ENCODE peak calls at places on chromosomes 3 and 15, in nine cellular contexts. C is A549, N is ovary, X is adrenal gland, A is esophagus squamous epithelium, S is lower leg skin, P is Peyer's patch, M is spleen, U is body of pancreas. E is an unnamed sample.

GRCh38 chr3:112776000-112776399 is 70.7 kb downstream of the CD200R1L start:
- DNase-seq in C (peak; percentile 25), N (no peak), X (no peak), A (no peak), S (no peak), P (no peak), M (no peak), U (no peak), E (no peak)

GRCh38 chr3:112128843-112129727 is 4.0 kb downstream of the GCSAM start:
- DNase-seq in C (peak; percentile 3), N (no peak), X (no peak), A (no peak), S (no peak), P (no peak), M (peak; percentile 83), U (no peak), E (no peak)

GRCh38 chr15:52427804-52428203 is 100.9 kb downstream of the MYO5A start:
- DNase-seq in C (no peak), N (peak; percentile 44), X (peak; percentile 75), A (no peak), S (no peak), P (no peak), M (no peak), U (no peak), E (no peak)

GRCh38 chr3:12195231-12195630 is 36.5 kb upstream of the TIMP4 start:
- DNase-seq in C (no peak), N (no peak), X (no peak), A (no peak), S (no peak), P (no peak), M (no peak), U (no peak), E (peak; percentile 74)

GRCh38 chr15:59298255-59298856 is 74.3 kb downstream of the MYO1E start:
- DNase-seq in C (no peak), N (no peak), X (no peak), A (no peak), S (no peak), P (no peak), M (no peak), U (no peak), E (no peak)

GRCh38 chr3:57942366-57942765 is 65.9 kb upstream of the FLNB start:
- DNase-seq in C (no peak), N (no peak), X (no peak), A (no peak), S (no peak), P (no peak), M (no peak), U (no peak), E (no peak)

GRCh38 chr3:174937488-174937887 is 78.4 kb downstream of the NAALADL2 start:
- DNase-seq in C (no peak), N (no peak), X (no peak), A (no peak), S (no peak), P (no peak), M (no peak), U (no peak), E (no peak)

GRCh38 chr15:54197995-54198394 is 219.8 kb downstream of the UNC13C start:
- DNase-seq in C (no peak), N (no peak), X (no peak), A (no peak), S (no peak), P (no peak), M (no peak), U (no peak), E (no peak)

GRCh38 chr3:81723732-81724313 is 37.6 kb downstream of the GBE1 start:
- DNase-seq in C (peak; percentile 56), N (no peak), X (no peak), A (no peak), S (no peak), P (no peak), M (no peak), U (peak; percentile 21), E (no peak)

GRCh38 chr3:141426404-141427034 is 58.2 kb downstream of the ZBTB38 start:
- DNase-seq in C (peak; percentile 75), N (peak; percentile 90), X (peak; percentile 90), A (no peak), S (peak; percentile 84), P (peak; percentile 65), M (no peak), U (peak; percentile 89), E (no peak)

GRCh38 chr15:33278816-33279612 is 31.8 kb upstream of the RYR3 start:
- DNase-seq in C (peak; percentile 88), N (no peak), X (peak; percentile 58), A (no peak), S (no peak), P (no peak), M (no peak), U (no peak), E (peak; percentile 81)

GRCh38 chr15:81133782-81134461 is at the start of gene CFAP161:
- DNase-seq in C (peak; percentile 40), N (peak; percentile 86), X (peak; percentile 74), A (no peak), S (peak; percentile 47), P (peak; percentile 64), M (no peak), U (peak; percentile 71), E (peak; percentile 93)

GRCh38 chr15:67100808-67101581 is 35.6 kb downstream of the SMAD3 start:
- DNase-seq in C (no peak), N (no peak), X (no peak), A (no peak), S (no peak), P (no peak), M (peak; percentile 62), U (no peak), E (no peak)
- TF ChIP-seq POLR2A in C (no peak), N (no peak), X (no peak), A (no peak), S (no peak), P (no peak), M (no peak), U (no peak), E (no peak)

DNA sequence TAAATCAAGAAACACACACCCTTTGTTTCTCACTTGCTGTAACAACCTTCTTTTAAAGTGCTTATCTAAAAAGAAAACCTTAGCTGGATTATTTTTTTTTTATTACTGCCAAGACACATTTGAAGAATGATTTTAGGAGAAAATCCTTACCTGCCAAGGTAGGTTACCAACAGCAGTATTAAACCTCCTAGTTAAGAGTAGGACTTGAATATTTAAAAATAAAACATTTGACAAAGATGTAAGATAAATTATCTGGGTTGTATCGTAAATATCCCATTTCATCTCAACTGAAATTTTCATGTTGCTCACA is 192.1 kb downstream of the PDZRN3 start:
- DNase-seq in C (no peak), N (no peak), X (no peak), A (no peak), S (no peak), P (no peak), M (no peak), U (no peak), E (no peak)
- TF ChIP-seq CTCF in C (no peak), N (no peak), X (no peak), A (no peak), S (no peak), P (no peak), M (no peak), U (no peak), E (no peak)

DNA sequence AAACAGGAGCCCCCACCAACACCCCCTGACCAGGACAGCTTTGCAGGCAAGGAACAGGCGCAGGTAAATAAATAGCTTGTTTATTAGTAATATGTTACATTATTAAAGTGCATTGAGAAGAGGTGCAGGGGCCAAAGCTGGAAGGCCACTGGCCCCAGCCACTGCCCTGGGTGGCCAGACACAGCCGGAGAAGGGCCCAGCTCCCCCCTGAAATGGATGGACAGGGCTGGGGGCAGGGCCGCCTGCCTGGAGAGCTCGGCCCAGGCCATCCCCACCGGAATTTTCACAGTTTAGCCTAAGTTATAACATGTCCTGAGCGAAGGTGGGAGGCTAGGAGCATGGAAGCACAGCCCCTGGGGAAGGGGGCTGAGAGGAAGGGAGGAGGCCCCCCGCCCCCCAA is 24.5 kb downstream of the SEMA7A start:
- DNase-seq in C (no peak), N (no peak), X (no peak), A (no peak), S (no peak), P (no peak), M (no peak), U (no peak), E (no peak)
- TF ChIP-seq POLR2A in C (no peak), N (no peak), X (no peak), A (no peak), S (no peak), P (no peak), M (no peak), U (no peak), E (no peak)

DNA sequence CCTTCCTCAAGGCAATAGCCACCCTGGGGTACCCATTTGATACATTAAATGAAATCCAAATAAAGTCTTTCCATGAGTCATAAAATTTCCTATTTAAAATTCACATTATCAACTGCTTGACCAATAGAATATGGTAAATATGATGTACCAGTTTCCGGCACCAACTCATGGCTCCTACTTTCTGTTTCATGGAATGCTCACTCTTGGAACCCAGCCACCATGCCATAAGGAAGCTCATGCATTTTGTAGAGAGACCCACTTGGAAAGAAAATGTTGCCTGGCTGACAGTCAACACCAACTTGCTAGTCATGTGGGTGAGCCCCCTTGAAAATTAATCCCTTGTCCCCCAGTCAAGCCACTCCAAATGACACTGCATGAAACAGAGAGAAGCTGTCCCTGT is 57.2 kb downstream of the WWTR1 start:
- DNase-seq in C (no peak), N (no peak), X (no peak), A (no peak), S (no peak), P (no peak), M (no peak), U (no peak), E (no peak)
- TF ChIP-seq CTCF in C (no peak), N (no peak), X (no peak), A (no peak), S (no peak), P (no peak), M (no peak), U (no peak), E (no peak)

DNA sequence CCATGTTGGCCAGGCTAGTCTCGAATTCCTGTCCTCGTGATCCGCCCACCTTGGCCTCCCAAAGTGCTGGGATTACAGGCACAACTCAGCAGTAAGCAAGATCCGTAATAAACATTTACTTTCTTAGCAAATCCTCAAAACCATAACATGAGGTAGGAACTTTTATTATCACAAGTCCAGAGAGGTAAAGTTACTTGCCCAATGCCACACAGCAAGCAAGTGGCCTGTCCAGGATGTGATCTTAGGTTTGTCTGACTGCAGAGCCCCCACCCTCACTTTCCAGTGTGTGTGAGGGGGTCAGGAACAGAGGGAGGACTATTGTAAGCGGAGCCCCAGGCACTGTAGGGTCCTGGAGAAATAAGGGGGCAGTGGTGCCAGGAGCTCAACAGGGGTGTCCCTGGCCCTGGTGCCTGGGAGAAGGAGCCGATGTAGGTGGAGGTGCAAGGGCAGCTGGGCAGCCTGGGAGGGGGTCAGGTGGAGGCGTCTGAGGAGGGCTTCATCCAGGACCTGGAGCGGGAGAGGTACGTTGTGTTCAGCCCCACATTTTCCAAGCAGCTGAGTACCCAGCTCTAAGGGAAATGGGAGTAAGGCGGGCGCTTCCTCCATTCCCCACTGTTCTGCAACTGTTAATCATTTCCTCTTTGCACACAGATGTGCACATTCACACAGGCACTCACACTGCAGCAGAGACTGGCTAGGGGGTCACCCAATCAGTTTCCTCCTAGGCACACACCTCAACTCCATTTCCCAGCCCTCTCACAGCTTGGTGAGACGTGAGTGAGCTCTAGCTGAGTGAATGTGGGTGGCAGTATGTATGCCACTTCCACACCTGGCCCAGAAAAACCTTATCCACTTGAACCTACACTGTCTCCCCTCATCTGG is 5.9 kb downstream of the RPUSD3 start:
- DNase-seq in C (no peak), N (no peak), X (no peak), A (no peak), S (no peak), P (no peak), M (no peak), U (peak; percentile 83), E (no peak)
- TF ChIP-seq POLR2A in C (no peak), N (no peak), X (no peak), A (no peak), S (no peak), P (no peak), M (no peak), U (peak; percentile 68), E (no peak)

GRCh38 chr15:73114064-73114463 is 61.8 kb downstream of the NEO1 start:
- DNase-seq in C (no peak), N (no peak), X (no peak), A (no peak), S (no peak), P (no peak), M (no peak), U (no peak), E (no peak)
- TF ChIP-seq CTCF in C (no peak), N (no peak), X (no peak), A (no peak), S (no peak), P (no peak), M (no peak), U (no peak), E (no peak)